ENCODE peak calls at places on chromosomes 3 and 15, in six cellular contexts. G, D, L, A, P and Y are unnamed samples.

GRCh38 chr3:148128136-148128535 is 569.6 kb upstream of the AGTR1 start:
- DNase-seq in G (no peak), D (no peak), L (no peak), A (no peak), P (no peak), Y (no peak)

GRCh38 chr3:16507540-16508241 is 5.8 kb downstream of the RFTN1 start:
- DNase-seq in G (no peak), D (no peak), L (no peak), A (no peak), P (no peak), Y (no peak)

GRCh38 chr3:64578797-64579196 is 109.0 kb downstream of the ADAMTS9 start:
- DNase-seq in G (no peak), D (no peak), L (no peak), A (no peak), P (no peak), Y (no peak)

GRCh38 chr15:77839431-77839830 is 206.7 kb upstream of the LINGO1 start:
- DNase-seq in G (no peak), D (no peak), L (no peak), A (no peak), P (no peak), Y (no peak)

GRCh38 chr15:99631256-99631655 is 65.5 kb downstream of the MEF2A start:
- DNase-seq in G (no peak), D (no peak), L (no peak), A (no peak), P (peak), Y (peak)

GRCh38 chr3:190058486-190059241 is 62.0 kb downstream of the P3H2 start:
- DNase-seq in G (no peak), D (no peak), L (peak), A (no peak), P (no peak), Y (no peak)

GRCh38 chr15:47179988-47180387 is 537.3 kb upstream of the SEMA6D start:
- DNase-seq in G (no peak), D (no peak), L (no peak), A (no peak), P (no peak), Y (no peak)

GRCh38 chr3:132543016-132543739 is 53.9 kb upstream of the ACKR4 start:
- DNase-seq in G (no peak), D (no peak), L (peak), A (no peak), P (peak), Y (no peak)

GRCh38 chr15:99507732-99508571 is 57.8 kb upstream of the MEF2A start:
- DNase-seq in G (no peak), D (no peak), L (peak), A (no peak), P (peak), Y (no peak)

GRCh38 chr15:94395626-94396025 is 164.3 kb downstream of the MCTP2 start:
- DNase-seq in G (no peak), D (no peak), L (peak), A (no peak), P (no peak), Y (no peak)

GRCh38 chr3:141076821-141077571 is 25.8 kb downstream of the SPSB4 start:
- DNase-seq in G (peak), D (no peak), L (peak), A (peak), P (peak), Y (no peak)

GRCh38 chr3:109336272-109336957 is 931 bp downstream of the DPPA4 start:
- DNase-seq in G (no peak), D (no peak), L (peak), A (no peak), P (no peak), Y (no peak)

GRCh38 chr3:167729591-167729990 is 5.1 kb downstream of the PDCD10 start:
- DNase-seq in G (no peak), D (no peak), L (no peak), A (no peak), P (peak), Y (no peak)

GRCh38 chr3:150147776-150148175 is 177.1 kb upstream of the PFN2 start:
- DNase-seq in G (no peak), D (no peak), L (peak), A (no peak), P (no peak), Y (no peak)

GRCh38 chr3:136120373-136121348 is 75.5 kb downstream of the MSL2 start:
- DNase-seq in G (no peak), D (no peak), L (peak), A (no peak), P (no peak), Y (no peak)

GRCh38 chr3:3636815-3637214 is 162.4 kb upstream of the LRRN1 start:
- DNase-seq in G (no peak), D (no peak), L (no peak), A (no peak), P (no peak), Y (no peak)

GRCh38 chr3:157938154-157938774 is 168.0 kb downstream of the SHOX2 start:
- DNase-seq in G (no peak), D (no peak), L (peak), A (no peak), P (peak), Y (no peak)

GRCh38 chr3:128875556-128876120 is 3.8 kb upstream of the ACAD9 start:
- DNase-seq in G (peak), D (no peak), L (no peak), A (peak), P (peak), Y (no peak)

GRCh38 chr3:71006810-71007785 is 576.4 kb downstream of the FOXP1 start:
- DNase-seq in G (no peak), D (no peak), L (no peak), A (no peak), P (peak), Y (peak)

GRCh38 chr15:63491979-63492378 is 12.4 kb upstream of the USP3 start:
- DNase-seq in G (no peak), D (no peak), L (peak), A (no peak), P (no peak), Y (no peak)

GRCh38 chr3:43838877-43839276 is 148.1 kb downstream of the ABHD5 start:
- DNase-seq in G (no peak), D (no peak), L (no peak), A (no peak), P (no peak), Y (no peak)

GRCh38 chr15:67149068-67149841 is 83.9 kb downstream of the SMAD3 start:
- DNase-seq in G (no peak), D (no peak), L (no peak), A (no peak), P (no peak), Y (no peak)

GRCh38 chr3:27669505-27670085 is 52.5 kb downstream of the EOMES start:
- DNase-seq in G (no peak), D (no peak), L (peak), A (no peak), P (no peak), Y (peak)

GRCh38 chr15:57079907-57080750 is 161.7 kb downstream of the TCF12 start:
- DNase-seq in G (no peak), D (no peak), L (no peak), A (no peak), P (peak), Y (no peak)

GRCh38 chr15:64901914-64902313 is 9.8 kb upstream of the ANKDD1A start:
- DNase-seq in G (no peak), D (no peak), L (no peak), A (no peak), P (peak), Y (no peak)

GRCh38 chr3:21645121-21645897 is 105.7 kb downstream of the ZNF385D start:
- DNase-seq in G (no peak), D (no peak), L (peak), A (peak), P (no peak), Y (no peak)

GRCh38 chr3:13237776-13238490 is 164.7 kb upstream of the IQSEC1 start:
- DNase-seq in G (no peak), D (no peak), L (no peak), A (no peak), P (no peak), Y (no peak)

GRCh38 chr3:100384735-100385134 is 16.2 kb downstream of the TOMM70 start:
- DNase-seq in G (no peak), D (no peak), L (peak), A (no peak), P (no peak), Y (no peak)

GRCh38 chr3:194422188-194422587 is 23.1 kb upstream of the GP5 start:
- DNase-seq in G (no peak), D (no peak), L (peak), A (no peak), P (no peak), Y (no peak)

GRCh38 chr3:101069796-101070195 is 76.6 kb upstream of the ABI3BP start:
- DNase-seq in G (no peak), D (no peak), L (peak), A (no peak), P (no peak), Y (no peak)

GRCh38 chr3:171351676-171352075 is 108.5 kb downstream of the TNIK start:
- DNase-seq in G (no peak), D (no peak), L (peak), A (no peak), P (peak), Y (no peak)

GRCh38 chr3:47418167-47419082 is 37.6 kb downstream of the PTPN23 start:
- DNase-seq in G (no peak), D (no peak), L (no peak), A (no peak), P (no peak), Y (no peak)

GRCh38 chr15:98647026-98647773 is 1.1 kb upstream of the IGF1R start:
- DNase-seq in G (peak), D (peak), L (peak), A (peak), P (peak), Y (peak)

GRCh38 chr15:66558271-66558670 is 7.5 kb downstream of the LCTL start:
- DNase-seq in G (no peak), D (no peak), L (no peak), A (no peak), P (no peak), Y (no peak)

GRCh38 chr3:190734490-190734889 is 128.0 kb downstream of the GMNC start:
- DNase-seq in G (no peak), D (no peak), L (no peak), A (no peak), P (no peak), Y (no peak)

GRCh38 chr3:60743631-60744164 is 507.6 kb downstream of the FHIT start:
- DNase-seq in G (no peak), D (no peak), L (peak), A (no peak), P (peak), Y (no peak)
- TF ChIP-seq CTCF in G (no peak), D (no peak), L (no peak), A (no peak), P (peak), Y (no peak)

GRCh38 chr3:54353547-54354339 is 231.4 kb downstream of the CACNA2D3 start:
- DNase-seq in G (no peak), D (no peak), L (no peak), A (no peak), P (no peak), Y (no peak)
- TF ChIP-seq CTCF in G (no peak), D (no peak), L (no peak), A (no peak), P (no peak), Y (no peak)

GRCh38 chr3:23743141-23743784 is 62.5 kb upstream of the UBE2E1 start:
- DNase-seq in G (no peak), D (no peak), L (no peak), A (no peak), P (no peak), Y (no peak)
- TF ChIP-seq CTCF in G (no peak), D (no peak), L (no peak), A (no peak), P (no peak), Y (no peak)

GRCh38 chr15:52228928-52229327 is 37.7 kb upstream of the GNB5 start:
- DNase-seq in G (peak), D (peak), L (no peak), A (peak), P (no peak), Y (no peak)
- TF ChIP-seq CTCF in G (no peak), D (no peak), L (no peak), A (no peak), P (no peak), Y (no peak)

DNA sequence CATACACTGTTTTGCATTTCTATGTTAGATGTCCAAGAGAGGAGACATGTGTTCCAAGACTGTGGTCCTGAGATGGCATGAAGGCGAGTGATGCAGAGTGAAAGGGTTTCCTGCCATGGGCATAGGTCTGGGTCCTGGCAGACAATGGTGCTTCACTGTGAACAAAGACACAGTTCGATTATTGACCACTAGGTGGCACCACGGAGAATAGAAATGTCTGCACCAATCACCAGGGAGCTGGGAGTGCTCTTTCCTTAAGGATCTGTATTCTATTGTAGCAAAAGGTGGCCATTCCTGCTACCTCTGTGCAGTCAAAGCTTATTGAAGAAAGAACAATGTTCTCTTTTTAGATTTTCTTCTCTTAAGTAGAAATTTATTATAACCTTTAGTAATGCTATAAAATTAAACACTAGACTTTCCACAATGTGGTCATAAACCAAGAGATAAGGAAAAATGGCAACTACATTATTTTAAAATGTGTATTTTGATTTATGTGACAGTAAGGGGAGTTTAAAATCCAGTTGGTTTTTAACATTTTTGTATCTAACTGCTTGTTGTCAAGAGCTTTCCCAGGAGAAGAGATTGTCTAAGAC is 88.7 kb downstream of the GABRG3 start:
- DNase-seq in G (peak), D (no peak), L (peak), A (no peak), P (peak), Y (peak)
- TF ChIP-seq CTCF in G (peak), D (no peak), L (peak), A (no peak), P (peak), Y (peak)

GRCh38 chr3:25556504-25556903 is 108.2 kb downstream of the TOP2B start:
- DNase-seq in G (no peak), D (no peak), L (no peak), A (no peak), P (peak), Y (no peak)
- TF ChIP-seq CTCF in G (no peak), D (no peak), L (no peak), A (no peak), P (no peak), Y (no peak)

GRCh38 chr3:159884661-159885402 is 103.8 kb upstream of the IL12A start:
- DNase-seq in G (no peak), D (no peak), L (peak), A (no peak), P (peak), Y (peak)
- TF ChIP-seq CTCF in G (peak), D (no peak), L (peak), A (peak), P (peak), Y (peak)